ENCODE peak calls at places on chromosomes 12 and 14, in seven cellular contexts. One of them, this sample, is unnamed.

GRCh38 chr12:52708010-52708409 is 4.7 kb upstream of the KRT77 start:
- DNase-seq in thyroid gland: no peak
- DNase-seq in aorta: no peak
- DNase-seq in kidney: no peak
- DNase-seq in WERI-Rb-1: no peak
- DNase-seq in WTC11: no peak
- DNase-seq in caudate nucleus: no peak
- DNase-seq in this sample: no peak

GRCh38 chr12:29895966-29896365 is 112.2 kb upstream of the TMTC1 start:
- DNase-seq in thyroid gland: no peak
- DNase-seq in WTC11: no peak
- DNase-seq in aorta: no peak
- DNase-seq in caudate nucleus: no peak
- DNase-seq in WERI-Rb-1: no peak
- DNase-seq in kidney: no peak
- DNase-seq in this sample: no peak

GRCh38 chr12:41460906-41461305 is 272.8 kb downstream of the PDZRN4 start:
- DNase-seq in caudate nucleus: no peak
- DNase-seq in kidney: no peak
- DNase-seq in WTC11: no peak
- DNase-seq in thyroid gland: no peak
- DNase-seq in aorta: no peak
- DNase-seq in WERI-Rb-1: no peak
- DNase-seq in this sample: no peak

GRCh38 chr12:51687142-51687935 is 96.3 kb downstream of the SCN8A start:
- DNase-seq in kidney: no peak
- DNase-seq in thyroid gland: no peak
- DNase-seq in WTC11: no peak
- DNase-seq in aorta: no peak
- DNase-seq in WERI-Rb-1: no peak
- DNase-seq in caudate nucleus: no peak
- DNase-seq in this sample: no peak

GRCh38 chr12:57568838-57569237 is 19.0 kb downstream of the KIF5A start:
- DNase-seq in aorta: no peak
- DNase-seq in kidney: no peak
- DNase-seq in caudate nucleus: no peak
- DNase-seq in WTC11: no peak
- DNase-seq in thyroid gland: no peak
- DNase-seq in WERI-Rb-1: no peak
- DNase-seq in this sample: no peak

GRCh38 chr14:89165189-89165809 is 251.7 kb downstream of the FOXN3 start:
- DNase-seq in thyroid gland: no peak
- DNase-seq in WTC11: no peak
- DNase-seq in caudate nucleus: no peak
- DNase-seq in WERI-Rb-1: no peak
- DNase-seq in kidney: no peak
- DNase-seq in aorta: no peak
- DNase-seq in this sample: no peak

GRCh38 chr12:119082496-119082895 is 96.2 kb upstream of the HSPB8 start:
- DNase-seq in thyroid gland: peak; percentile 90
- DNase-seq in WERI-Rb-1: peak; percentile 67
- DNase-seq in kidney: no peak
- DNase-seq in caudate nucleus: no peak
- DNase-seq in aorta: no peak
- DNase-seq in WTC11: no peak
- DNase-seq in this sample: no peak

GRCh38 chr14:78674820-78675219 is 504.6 kb downstream of the NRXN3 start:
- DNase-seq in caudate nucleus: no peak
- DNase-seq in WERI-Rb-1: no peak
- DNase-seq in aorta: no peak
- DNase-seq in WTC11: no peak
- DNase-seq in kidney: no peak
- DNase-seq in thyroid gland: no peak
- DNase-seq in this sample: no peak

GRCh38 chr12:54053625-54054441 is at the start of gene HOXC4:
- DNase-seq in thyroid gland: no peak
- DNase-seq in caudate nucleus: no peak
- DNase-seq in aorta: peak; percentile 61
- DNase-seq in kidney: no peak
- DNase-seq in WTC11: peak; percentile 38
- DNase-seq in WERI-Rb-1: no peak
- DNase-seq in this sample: no peak

GRCh38 chr12:50505945-50506344 is 1.2 kb downstream of the DIP2B start:
- DNase-seq in kidney: no peak
- DNase-seq in caudate nucleus: peak; percentile 40
- DNase-seq in aorta: peak; percentile 58
- DNase-seq in thyroid gland: peak; percentile 29
- DNase-seq in WERI-Rb-1: no peak
- DNase-seq in WTC11: no peak
- DNase-seq in this sample: no peak

GRCh38 chr14:103283916-103284315 is 50.1 kb upstream of the EIF5 start:
- DNase-seq in kidney: no peak
- DNase-seq in aorta: no peak
- DNase-seq in caudate nucleus: no peak
- DNase-seq in WTC11: no peak
- DNase-seq in WERI-Rb-1: no peak
- DNase-seq in thyroid gland: no peak
- DNase-seq in this sample: no peak

This sample was measured in HS-27A.